ENCODE peak calls at places on chromosome 14, in four cellular contexts. P, D, I and F are unnamed samples.

GRCh38 chr14:72869407-72870329 is 24.2 kb downstream of the DPF3 start:
- DNase-seq in P (no peak), D (no peak), I (no peak), F (no peak)

GRCh38 chr14:103854017-103854808 is 6.8 kb upstream of the PPP1R13B start:
- DNase-seq in P (no peak), D (no peak), I (no peak), F (no peak)

GRCh38 chr14:71803539-71804260 is 128.5 kb upstream of the RGS6 start:
- DNase-seq in P (no peak), D (no peak), I (peak; percentile 79), F (no peak)

GRCh38 chr14:58298477-58298879 is at the start of gene ARID4A:
- DNase-seq in P (no peak), D (no peak), I (no peak), F (no peak)

GRCh38 chr14:100084591-100084990 is 19.4 kb downstream of the EVL start:
- DNase-seq in P (no peak), D (no peak), I (no peak), F (no peak)

GRCh38 chr14:31867570-31867969 is 209.5 kb upstream of the ARHGAP5 start:
- DNase-seq in P (no peak), D (no peak), I (no peak), F (no peak)

GRCh38 chr14:53620325-53620716 is 336.3 kb downstream of the BMP4 start:
- DNase-seq in P (no peak), D (no peak), I (no peak), F (peak; percentile 71)

GRCh38 chr14:104595116-104595675 is 9.4 kb downstream of the TMEM179 start:
- DNase-seq in P (no peak), D (no peak), I (no peak), F (no peak)

GRCh38 chr14:76337619-76338545 is 38.1 kb upstream of the ESRRB start:
- DNase-seq in P (no peak), D (no peak), I (peak; percentile 23), F (no peak)

GRCh38 chr14:77011226-77011762 is 17.2 kb downstream of the IRF2BPL start:
- DNase-seq in P (no peak), D (no peak), I (no peak), F (no peak)

GRCh38 chr14:78196323-78196722 is 26.1 kb downstream of the NRXN3 start:
- DNase-seq in P (no peak), D (no peak), I (no peak), F (no peak)

GRCh38 chr14:94054401-94054800 is 26.6 kb downstream of the DDX24 start:
- DNase-seq in P (no peak), D (no peak), I (no peak), F (no peak)

GRCh38 chr14:20652996-20653975 is 11.8 kb upstream of the OR6S1 start:
- DNase-seq in P (peak; percentile 92), D (peak; percentile 85), I (peak; percentile 90), F (peak; percentile 72)

GRCh38 chr14:99803803-99804202 is 10.6 kb downstream of the EML1 start:
- DNase-seq in P (no peak), D (peak; percentile 52), I (no peak), F (no peak)

GRCh38 chr14:95134304-95134933 is 22.9 kb downstream of the DICER1 start:
- DNase-seq in P (no peak), D (no peak), I (peak; percentile 70), F (no peak)

GRCh38 chr14:53605562-53605961 is 351.1 kb downstream of the BMP4 start:
- DNase-seq in P (no peak), D (no peak), I (no peak), F (no peak)

GRCh38 chr14:96162741-96163140 is 41.9 kb upstream of the BDKRB2 start:
- DNase-seq in P (no peak), D (no peak), I (no peak), F (peak; percentile 85)

GRCh38 chr14:104239866-104240301 is 101.5 kb downstream of the KIF26A start:
- DNase-seq in P (no peak), D (no peak), I (no peak), F (no peak)

GRCh38 chr14:25400607-25401206 is 350.8 kb upstream of the STXBP6 start:
- DNase-seq in P (peak; percentile 83), D (peak; percentile 67), I (peak; percentile 18), F (peak; percentile 50)

GRCh38 chr14:91317381-91318313 is 73.1 kb upstream of the GPR68 start:
- DNase-seq in P (no peak), D (no peak), I (peak; percentile 24), F (peak; percentile 8)

GRCh38 chr14:32397871-32398640 is 69.0 kb downstream of the AKAP6 start:
- DNase-seq in P (no peak), D (no peak), I (peak; percentile 82), F (peak; percentile 48)

GRCh38 chr14:51744372-51745150 is 92.9 kb downstream of the FRMD6 start:
- DNase-seq in P (no peak), D (no peak), I (no peak), F (no peak)

GRCh38 chr14:82855912-82856381 is 1322.3 kb upstream of the SEL1L start:
- DNase-seq in P (peak; percentile 34), D (peak; percentile 21), I (peak; percentile 8), F (peak; percentile 52)

GRCh38 chr14:96038920-96039632 is at the start of gene C14orf132:
- DNase-seq in P (peak; percentile 77), D (peak; percentile 75), I (peak; percentile 40), F (peak; percentile 59)

GRCh38 chr14:54322241-54322640 is 74.6 kb upstream of the CDKN3 start:
- DNase-seq in P (no peak), D (no peak), I (no peak), F (peak; percentile 67)

GRCh38 chr14:23147676-23148075 is 28.6 kb upstream of the CEBPE start:
- DNase-seq in P (no peak), D (no peak), I (peak; percentile 59), F (peak; percentile 49)

DNA sequence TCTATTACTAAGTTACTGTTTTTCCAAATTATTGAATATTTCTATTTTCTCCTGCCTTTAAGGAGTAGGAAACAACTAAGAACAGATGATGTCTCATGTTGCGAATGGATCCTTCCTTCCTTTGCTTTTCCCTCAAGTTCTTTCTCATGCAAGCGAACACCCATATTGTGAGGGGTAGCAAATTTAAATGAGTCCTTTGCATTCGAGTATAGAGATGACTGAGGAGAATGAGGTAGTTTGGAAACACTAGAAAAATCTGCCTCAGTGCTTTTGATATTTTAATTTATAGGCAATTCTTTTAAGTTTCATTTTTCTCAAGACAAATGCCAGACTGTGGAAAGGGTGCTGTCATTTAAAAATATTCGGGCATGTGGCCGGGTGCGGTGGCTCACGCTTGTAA is 56.1 kb downstream of the TRAF3 start:
- DNase-seq in P (peak; percentile 56), D (no peak), I (no peak), F (no peak)
- H3K4me2 ChIP-seq in P (peak overlapping the region; percentile 1), D (no peak overlapping the region), I (no peak overlapping the region), F (no peak overlapping the region)

DNA sequence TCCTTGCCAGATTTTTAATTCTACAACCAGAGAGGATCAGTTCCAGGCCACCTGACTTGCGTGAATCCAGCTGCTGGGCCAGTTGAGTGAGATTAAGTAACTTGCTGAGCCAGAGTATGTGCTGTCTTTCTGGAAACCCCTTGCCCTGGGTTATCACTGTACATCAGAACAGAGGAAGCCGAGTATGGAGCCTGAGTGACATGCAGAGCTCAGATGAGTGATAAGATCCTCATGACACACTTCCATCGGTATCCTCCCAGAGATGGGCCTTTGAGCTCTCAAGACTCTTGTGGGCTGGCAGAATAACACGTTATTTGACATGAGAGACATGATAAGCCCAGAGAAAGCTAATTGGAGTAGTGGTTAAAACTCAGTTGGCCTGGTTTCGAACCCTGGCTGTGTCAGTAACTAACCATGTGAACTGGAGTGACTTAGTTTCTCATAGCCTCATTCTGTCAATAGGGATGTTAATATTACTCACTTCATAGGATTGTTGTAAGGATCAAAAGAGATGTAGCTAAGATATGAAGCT is 388.1 kb downstream of the ZFP36L1 start:
- DNase-seq in P (no peak), D (no peak), I (no peak), F (peak; percentile 40)
- H3K4me2 ChIP-seq in P (no peak overlapping the region), D (no peak overlapping the region), I (no peak overlapping the region), F (no peak overlapping the region)

GRCh38 chr14:34536951-34537676 is 2.4 kb downstream of the EAPP start:
- DNase-seq in P (no peak), D (no peak), I (no peak), F (no peak)
- H3K4me2 ChIP-seq in P (no peak overlapping the region), D (no peak overlapping the region), I (peak overlapping the region; percentile 3), F (peak overlapping the region; percentile 23)

GRCh38 chr14:24311837-24312615 is 724 bp downstream of the LTB4R start:
- DNase-seq in P (no peak), D (no peak), I (no peak), F (no peak)
- H3K4me2 ChIP-seq in P (peak overlapping the region; percentile 68), D (no peak overlapping the region), I (no peak overlapping the region), F (no peak overlapping the region)